ENCODE peak calls at places on chromosomes 6 and 20, in ten cellular contexts. O is iPS-NIHi11; N is activated T-helper 1 cell treated with anti-CD3 and anti-CD28 coated beads, Interleukin-12 subunit alpha, Interleukin-12 subunit beta, Interleukin-2, Interleukin-4 antibody, amounts not matched to agents 30 ng/mL and 10 ng/mL and 1 ng/mL, durations not matched to agents 14 hours and 24 hours and 36 hours; X is NCI-H226; K is bronchial epithelial cell; W is left cardiac atrium; U is mesendoderm; B is hypothalamus; A is activated CD4-positive, alpha-beta T cell treated with anti-CD3 and anti-CD28 coated beads for 1 hour; F is activated CD8-positive, alpha-beta memory T cell treated with anti-CD3 and anti-CD28 coated beads for 48 hours. C is an unnamed sample.

GRCh38 chr6:72132851-72133250 is 246.5 kb downstream of the RIMS1 start:
- DNase-seq in F (no peak), O (no peak), K (peak; percentile 70), U (no peak), W (no peak), B (no peak), N (no peak), A (no peak), X (no peak), C (no peak)

GRCh38 chr6:193180-193579 is 99.1 kb upstream of the DUSP22 start:
- DNase-seq in O (no peak), A (no peak), K (no peak), F (no peak), B (no peak), N (no peak), W (no peak), U (no peak), X (no peak), C (no peak)

GRCh38 chr6:34059914-34060313 is 86.0 kb downstream of the GRM4 start:
- DNase-seq in W (no peak), O (no peak), B (no peak), N (no peak), K (no peak), U (no peak), A (no peak), F (no peak), X (no peak), C (no peak)

GRCh38 chr6:169763308-169763707 is 11.9 kb downstream of the ERMARD start:
- DNase-seq in K (no peak), N (no peak), B (no peak), F (no peak), U (no peak), X (no peak), O (no peak), W (no peak), A (no peak), C (no peak)

GRCh38 chr20:17647391-17648305 is 34.4 kb downstream of the RRBP1 start:
- DNase-seq in X (no peak), W (peak; percentile 16), F (no peak), O (no peak), N (no peak), A (no peak), U (no peak), B (no peak), K (no peak), C (no peak)

GRCh38 chr6:153090241-153090930 is 40.7 kb downstream of the RGS17 start:
- DNase-seq in K (peak; percentile 92), U (no peak), N (no peak), W (no peak), F (no peak), A (no peak), O (no peak), B (no peak), X (peak; percentile 54), C (no peak)

GRCh38 chr6:102114402-102114801 is 720.9 kb downstream of the GRIK2 start:
- DNase-seq in K (peak; percentile 15), N (no peak), O (peak; percentile 34), W (no peak), X (no peak), F (no peak), U (peak; percentile 60), A (no peak), B (no peak), C (no peak)

GRCh38 chr6:144581807-144582537 is 296.8 kb downstream of the UTRN start:
- DNase-seq in F (no peak), B (no peak), O (peak; percentile 37), X (no peak), A (no peak), N (no peak), W (no peak), K (peak; percentile 20), U (peak; percentile 56), C (no peak)

GRCh38 chr6:52689857-52690256 is 18.9 kb downstream of the TMEM14A start:
- DNase-seq in A (no peak), U (no peak), W (no peak), O (no peak), X (no peak), K (no peak), B (no peak), N (no peak), F (no peak), C (no peak)

GRCh38 chr6:1079525-1079924 is 232.4 kb upstream of the FOXQ1 start:
- DNase-seq in O (no peak), F (no peak), A (no peak), U (peak; percentile 52), N (no peak), W (no peak), B (no peak), K (no peak), X (peak; percentile 99), C (no peak)

C was measured in GOT3.